ENCODE peak calls at places on chromosomes 4 and X, in seven cellular contexts. J is kidney glomerular epithelial cell, A is stomach, R is nucleus accumbens, P is fibroblast of mammary gland, B is activated T-cell treated with anti-CD3 and anti-CD28 coated beads for 1 hour, W is cardiac fibroblast. E is an unnamed sample.

GRCh38 chr4:41184009-41184408 is 30.3 kb downstream of the APBB2 start:
- DNase-seq in J (no peak), A (no peak), R (no peak), P (no peak), B (no peak), W (no peak), E (no peak)

GRCh38 chrX:38768079-38768478 is 33.2 kb upstream of the MID1IP1 start:
- DNase-seq in J (no peak), A (no peak), R (no peak), P (peak; percentile 45), B (no peak), W (peak; percentile 56), E (peak; percentile 11)

GRCh38 chr4:103032575-103032974 is 13.1 kb upstream of the SLC9B1 start:
- DNase-seq in J (no peak), A (no peak), R (no peak), P (peak; percentile 31), B (no peak), W (peak; percentile 42), E (no peak)

GRCh38 chr4:112881842-112882241 is 167.6 kb upstream of the ANK2 start:
- DNase-seq in J (no peak), A (no peak), R (no peak), P (no peak), B (no peak), W (no peak), E (no peak)

GRCh38 chr4:95985051-95985450 is 145.2 kb downstream of the PDHA2 start:
- DNase-seq in J (no peak), A (no peak), R (no peak), P (no peak), B (no peak), W (no peak), E (no peak)

GRCh38 chrX:120755066-120755846 is 120.4 kb downstream of the CT47B1 start:
- DNase-seq in J (no peak), A (no peak), R (no peak), P (no peak), B (no peak), W (no peak), E (no peak)

GRCh38 chr4:6021831-6022606 is 3.8 kb upstream of the C4orf50 start:
- DNase-seq in J (no peak), A (no peak), R (no peak), P (no peak), B (no peak), W (no peak), E (no peak)

GRCh38 chrX:71941145-71941544 is 30.5 kb downstream of the NHSL2 start:
- DNase-seq in J (no peak), A (no peak), R (no peak), P (peak; percentile 61), B (no peak), W (no peak), E (no peak)

GRCh38 chr4:125620066-125620850 is 305.5 kb downstream of the FAT4 start:
- DNase-seq in J (no peak), A (no peak), R (no peak), P (peak; percentile 8), B (no peak), W (peak; percentile 17), E (no peak)

GRCh38 chr4:109708435-109708834 is 5.2 kb upstream of the CASP6 start:
- DNase-seq in J (no peak), A (no peak), R (no peak), P (no peak), B (no peak), W (no peak), E (no peak)

GRCh38 chrX:136395271-136395670 is 92.5 kb upstream of the BRS3 start:
- DNase-seq in J (no peak), A (no peak), R (no peak), P (peak; percentile 65), B (no peak), W (peak; percentile 34), E (no peak)

GRCh38 chrX:8748855-8749254 is 16.9 kb upstream of the ANOS1 start:
- DNase-seq in J (peak; percentile 26), A (no peak), R (no peak), P (peak; percentile 56), B (no peak), W (peak; percentile 34), E (no peak)

GRCh38 chr4:113057891-113058290 is 8.4 kb downstream of the ANK2 start:
- DNase-seq in J (peak; percentile 69), A (no peak), R (no peak), P (peak; percentile 64), B (no peak), W (peak; percentile 35), E (no peak)

GRCh38 chr4:44713125-44713524 is 13.2 kb downstream of the GNPDA2 start:
- DNase-seq in J (no peak), A (no peak), R (no peak), P (no peak), B (no peak), W (no peak), E (no peak)

GRCh38 chr4:140309124-140309870 is 64.1 kb upstream of the SCOC start:
- DNase-seq in J (peak; percentile 26), A (no peak), R (no peak), P (peak; percentile 39), B (no peak), W (peak; percentile 58), E (no peak)

GRCh38 chrX:47194388-47194787 is 759 bp downstream of the UBA1 start:
- DNase-seq in J (no peak), A (no peak), R (no peak), P (no peak), B (no peak), W (no peak), E (no peak)

GRCh38 chr4:150230556-150230955 is 152.3 kb downstream of the DCLK2 start:
- DNase-seq in J (no peak), A (no peak), R (no peak), P (no peak), B (no peak), W (no peak), E (no peak)

GRCh38 chr4:81030617-81031388 is at the start of gene BMP3:
- DNase-seq in J (peak; percentile 26), A (no peak), R (no peak), P (no peak), B (no peak), W (peak; percentile 21), E (no peak)

GRCh38 chr4:139315221-139315675 is 13.0 kb upstream of the NDUFC1 start:
- DNase-seq in J (peak; percentile 18), A (no peak), R (no peak), P (no peak), B (no peak), W (no peak), E (no peak)

GRCh38 chrX:71183341-71183740 is 38.7 kb downstream of the NLGN3 start:
- DNase-seq in J (no peak), A (no peak), R (no peak), P (no peak), B (no peak), W (no peak), E (no peak)

GRCh38 chr4:6245246-6246169 is 24.1 kb upstream of the WFS1 start:
- DNase-seq in J (no peak), A (no peak), R (peak; percentile 30), P (no peak), B (no peak), W (no peak), E (no peak)

GRCh38 chr4:156475322-156475721 is 496.3 kb downstream of the PDGFC start:
- DNase-seq in J (peak; percentile 92), A (no peak), R (no peak), P (peak; percentile 75), B (no peak), W (peak; percentile 88), E (no peak)

GRCh38 chrX:54452920-54453319 is 12.7 kb downstream of the TSR2 start:
- DNase-seq in J (no peak), A (no peak), R (no peak), P (peak; percentile 17), B (no peak), W (peak; percentile 6), E (no peak)

GRCh38 chr4:1367230-1367935 is 20.4 kb downstream of the UVSSA start:
- DNase-seq in J (no peak), A (no peak), R (no peak), P (no peak), B (no peak), W (no peak), E (no peak)

GRCh38 chrX:40146471-40147398 is 49.0 kb upstream of the BCOR start:
- DNase-seq in J (no peak), A (no peak), R (no peak), P (no peak), B (no peak), W (peak; percentile 23), E (no peak)

GRCh38 chrX:105126201-105126600 is 94.3 kb downstream of the TEX13A start:
- DNase-seq in J (no peak), A (no peak), R (no peak), P (peak; percentile 10), B (no peak), W (peak; percentile 0), E (no peak)

GRCh38 chr4:101279377-101279871 is 67.9 kb downstream of the PPP3CA start:
- DNase-seq in J (no peak), A (no peak), R (no peak), P (peak; percentile 99), B (no peak), W (peak; percentile 97), E (no peak)

GRCh38 chrX:39854772-39855747 is 242.7 kb downstream of the BCOR start:
- DNase-seq in J (no peak), A (no peak), R (no peak), P (no peak), B (peak; percentile 44), W (no peak), E (no peak)